ENCODE peak calls at places on chromosomes 11 and 22, in seven cellular contexts. One of them, this sample, is unnamed.

GRCh38 chr22:31337178-31337577 is 9.0 kb downstream of the PATZ1 start:
- DNase-seq in A172: no peak
- DNase-seq in Right ventricle myocardium inferior: no peak
- DNase-seq in HuH-7.5: no peak
- DNase-seq in T-cell: no peak
- DNase-seq in C1 segment of cervical spinal cord: no peak
- DNase-seq in GF-D8: no peak
- DNase-seq in this sample: no peak

GRCh38 chr11:57323503-57324153 is 1.1 kb downstream of the TNKS1BP1 start:
- DNase-seq in A172: no peak
- DNase-seq in Right ventricle myocardium inferior: no peak
- DNase-seq in HuH-7.5: no peak
- DNase-seq in T-cell: no peak
- DNase-seq in C1 segment of cervical spinal cord: no peak
- DNase-seq in GF-D8: no peak
- DNase-seq in this sample: peak

GRCh38 chr11:78465169-78465942 is 47.7 kb upstream of the GAB2 start:
- DNase-seq in A172: no peak
- DNase-seq in Right ventricle myocardium inferior: no peak
- DNase-seq in HuH-7.5: no peak
- DNase-seq in T-cell: peak
- DNase-seq in C1 segment of cervical spinal cord: no peak
- DNase-seq in GF-D8: no peak
- DNase-seq in this sample: no peak

GRCh38 chr11:92552942-92553341 is 328.3 kb downstream of the FAT3 start:
- DNase-seq in A172: no peak
- DNase-seq in Right ventricle myocardium inferior: no peak
- DNase-seq in HuH-7.5: no peak
- DNase-seq in T-cell: no peak
- DNase-seq in C1 segment of cervical spinal cord: no peak
- DNase-seq in GF-D8: no peak
- DNase-seq in this sample: peak

GRCh38 chr11:75277991-75278790 is 37.6 kb downstream of the TPBGL start:
- DNase-seq in A172: no peak
- DNase-seq in Right ventricle myocardium inferior: no peak
- DNase-seq in HuH-7.5: no peak
- DNase-seq in T-cell: no peak
- DNase-seq in C1 segment of cervical spinal cord: no peak
- DNase-seq in GF-D8: no peak
- DNase-seq in this sample: no peak

GRCh38 chr22:43185860-43186261 is 1.1 kb downstream of the TTLL12 start:
- DNase-seq in A172: no peak
- DNase-seq in Right ventricle myocardium inferior: peak
- DNase-seq in HuH-7.5: peak
- DNase-seq in T-cell: no peak
- DNase-seq in C1 segment of cervical spinal cord: peak
- DNase-seq in GF-D8: no peak
- DNase-seq in this sample: peak

GRCh38 chr11:121112498-121113455 is 11.7 kb downstream of the TECTA start:
- DNase-seq in A172: peak
- DNase-seq in Right ventricle myocardium inferior: no peak
- DNase-seq in HuH-7.5: peak
- DNase-seq in T-cell: peak
- DNase-seq in C1 segment of cervical spinal cord: peak
- DNase-seq in GF-D8: peak
- DNase-seq in this sample: peak

GRCh38 chr11:32115406-32115805 is 24.5 kb downstream of the RCN1 start:
- DNase-seq in A172: no peak
- DNase-seq in Right ventricle myocardium inferior: no peak
- DNase-seq in HuH-7.5: no peak
- DNase-seq in T-cell: no peak
- DNase-seq in C1 segment of cervical spinal cord: no peak
- DNase-seq in GF-D8: no peak
- DNase-seq in this sample: no peak

GRCh38 chr11:2542406-2542805 is 97.6 kb downstream of the KCNQ1 start:
- DNase-seq in A172: no peak
- DNase-seq in Right ventricle myocardium inferior: peak
- DNase-seq in HuH-7.5: no peak
- DNase-seq in T-cell: no peak
- DNase-seq in C1 segment of cervical spinal cord: no peak
- DNase-seq in GF-D8: no peak
- DNase-seq in this sample: no peak

GRCh38 chr22:36758792-36759271 is 17.1 kb downstream of the IFT27 start:
- DNase-seq in A172: no peak
- DNase-seq in Right ventricle myocardium inferior: no peak
- DNase-seq in HuH-7.5: no peak
- DNase-seq in T-cell: no peak
- DNase-seq in C1 segment of cervical spinal cord: no peak
- DNase-seq in GF-D8: no peak
- DNase-seq in this sample: no peak

GRCh38 chr11:82355313-82355823 is 378.3 kb downstream of the FAM181B start:
- DNase-seq in A172: no peak
- DNase-seq in Right ventricle myocardium inferior: no peak
- DNase-seq in HuH-7.5: no peak
- DNase-seq in T-cell: no peak
- DNase-seq in C1 segment of cervical spinal cord: no peak
- DNase-seq in GF-D8: no peak
- DNase-seq in this sample: no peak

GRCh38 chr11:66317766-66318575 is 1.1 kb upstream of the CD248 start:
- DNase-seq in A172: no peak
- DNase-seq in Right ventricle myocardium inferior: peak
- DNase-seq in HuH-7.5: peak
- DNase-seq in T-cell: peak
- DNase-seq in C1 segment of cervical spinal cord: no peak
- DNase-seq in GF-D8: peak
- DNase-seq in this sample: no peak

GRCh38 chr11:45052361-45052760 is 94.1 kb upstream of the PRDM11 start:
- DNase-seq in A172: no peak
- DNase-seq in Right ventricle myocardium inferior: no peak
- DNase-seq in HuH-7.5: no peak
- DNase-seq in T-cell: no peak
- DNase-seq in C1 segment of cervical spinal cord: no peak
- DNase-seq in GF-D8: no peak
- DNase-seq in this sample: no peak

GRCh38 chr11:69089258-69089657 is 40.5 kb downstream of the TPCN2 start:
- DNase-seq in A172: peak
- DNase-seq in Right ventricle myocardium inferior: no peak
- DNase-seq in HuH-7.5: no peak
- DNase-seq in T-cell: no peak
- DNase-seq in C1 segment of cervical spinal cord: no peak
- DNase-seq in GF-D8: no peak
- DNase-seq in this sample: peak

GRCh38 chr11:120839846-120840402 is 184.0 kb upstream of the TBCEL start:
- DNase-seq in A172: no peak
- DNase-seq in Right ventricle myocardium inferior: no peak
- DNase-seq in HuH-7.5: no peak
- DNase-seq in T-cell: no peak
- DNase-seq in C1 segment of cervical spinal cord: no peak
- DNase-seq in GF-D8: no peak
- DNase-seq in this sample: no peak

GRCh38 chr11:34105079-34105956 is at the start of gene NAT10:
- DNase-seq in A172: peak
- DNase-seq in Right ventricle myocardium inferior: peak
- DNase-seq in HuH-7.5: peak
- DNase-seq in T-cell: peak
- DNase-seq in C1 segment of cervical spinal cord: peak
- DNase-seq in GF-D8: peak
- DNase-seq in this sample: peak

GRCh38 chr11:68904458-68904847 is 762 bp downstream of the IGHMBP2 start:
- DNase-seq in A172: no peak
- DNase-seq in Right ventricle myocardium inferior: no peak
- DNase-seq in HuH-7.5: peak
- DNase-seq in T-cell: no peak
- DNase-seq in C1 segment of cervical spinal cord: no peak
- DNase-seq in GF-D8: no peak
- DNase-seq in this sample: peak

GRCh38 chr11:67117667-67118058 is 1.4 kb upstream of the KDM2A start:
- DNase-seq in A172: no peak
- DNase-seq in Right ventricle myocardium inferior: no peak
- DNase-seq in HuH-7.5: peak
- DNase-seq in T-cell: peak
- DNase-seq in C1 segment of cervical spinal cord: peak
- DNase-seq in GF-D8: no peak
- DNase-seq in this sample: no peak

GRCh38 chr11:73907191-73907590 is 30.4 kb downstream of the PAAF1 start:
- DNase-seq in A172: peak
- DNase-seq in Right ventricle myocardium inferior: no peak
- DNase-seq in HuH-7.5: no peak
- DNase-seq in T-cell: no peak
- DNase-seq in C1 segment of cervical spinal cord: no peak
- DNase-seq in GF-D8: no peak
- DNase-seq in this sample: peak

GRCh38 chr11:35619754-35620640 is 1.7 kb downstream of the FJX1 start:
- DNase-seq in A172: peak
- DNase-seq in Right ventricle myocardium inferior: peak
- DNase-seq in HuH-7.5: peak
- DNase-seq in T-cell: no peak
- DNase-seq in C1 segment of cervical spinal cord: peak
- DNase-seq in GF-D8: no peak
- DNase-seq in this sample: peak

GRCh38 chr11:82733444-82734119 is at the start of gene FAM181B:
- DNase-seq in A172: no peak
- DNase-seq in Right ventricle myocardium inferior: peak
- DNase-seq in HuH-7.5: peak
- DNase-seq in T-cell: peak
- DNase-seq in C1 segment of cervical spinal cord: peak
- DNase-seq in GF-D8: no peak
- DNase-seq in this sample: peak

GRCh38 chr11:104995001-104995408 is 26.6 kb upstream of the CASP4 start:
- DNase-seq in A172: no peak
- DNase-seq in Right ventricle myocardium inferior: no peak
- DNase-seq in HuH-7.5: no peak
- DNase-seq in T-cell: no peak
- DNase-seq in C1 segment of cervical spinal cord: no peak
- DNase-seq in GF-D8: no peak
- DNase-seq in this sample: no peak

GRCh38 chr22:42630901-42631602 is 9.3 kb downstream of the ATP5MGL start:
- DNase-seq in A172: peak
- DNase-seq in Right ventricle myocardium inferior: no peak
- DNase-seq in HuH-7.5: no peak
- DNase-seq in T-cell: no peak
- DNase-seq in C1 segment of cervical spinal cord: no peak
- DNase-seq in GF-D8: no peak
- DNase-seq in this sample: no peak

GRCh38 chr22:30262917-30263741 is 3.5 kb downstream of the OSM start:
- DNase-seq in A172: no peak
- DNase-seq in Right ventricle myocardium inferior: peak
- DNase-seq in HuH-7.5: peak
- DNase-seq in T-cell: peak
- DNase-seq in C1 segment of cervical spinal cord: peak
- DNase-seq in GF-D8: peak
- DNase-seq in this sample: peak

GRCh38 chr11:73114835-73115220 is 27.3 kb downstream of the FCHSD2 start:
- DNase-seq in A172: no peak
- DNase-seq in Right ventricle myocardium inferior: no peak
- DNase-seq in HuH-7.5: no peak
- DNase-seq in T-cell: no peak
- DNase-seq in C1 segment of cervical spinal cord: no peak
- DNase-seq in GF-D8: no peak
- DNase-seq in this sample: no peak

GRCh38 chr11:60831143-60831500 is 10.8 kb upstream of the CCDC86 start:
- DNase-seq in A172: peak
- DNase-seq in Right ventricle myocardium inferior: peak
- DNase-seq in HuH-7.5: peak
- DNase-seq in T-cell: peak
- DNase-seq in C1 segment of cervical spinal cord: peak
- DNase-seq in GF-D8: peak
- DNase-seq in this sample: peak

GRCh38 chr11:121426476-121427454 is 25.3 kb upstream of the SORL1 start:
- DNase-seq in A172: no peak
- DNase-seq in Right ventricle myocardium inferior: peak
- DNase-seq in HuH-7.5: peak
- DNase-seq in T-cell: peak
- DNase-seq in C1 segment of cervical spinal cord: peak
- DNase-seq in GF-D8: no peak
- DNase-seq in this sample: no peak

GRCh38 chr11:35583126-35583525 is 35.1 kb upstream of the FJX1 start:
- DNase-seq in A172: peak
- DNase-seq in Right ventricle myocardium inferior: no peak
- DNase-seq in HuH-7.5: no peak
- DNase-seq in T-cell: no peak
- DNase-seq in C1 segment of cervical spinal cord: no peak
- DNase-seq in GF-D8: no peak
- DNase-seq in this sample: no peak

GRCh38 chr11:12893787-12894672 is 115.1 kb upstream of the RASSF10 start:
- DNase-seq in A172: peak
- DNase-seq in Right ventricle myocardium inferior: no peak
- DNase-seq in HuH-7.5: peak
- DNase-seq in T-cell: peak
- DNase-seq in C1 segment of cervical spinal cord: peak
- DNase-seq in GF-D8: no peak
- DNase-seq in this sample: peak

GRCh38 chr11:33689089-33689488 is 11.5 kb downstream of the C11orf91 start:
- DNase-seq in A172: peak
- DNase-seq in Right ventricle myocardium inferior: no peak
- DNase-seq in HuH-7.5: no peak
- DNase-seq in T-cell: no peak
- DNase-seq in C1 segment of cervical spinal cord: no peak
- DNase-seq in GF-D8: no peak
- DNase-seq in this sample: no peak

GRCh38 chr22:40534379-40535188 is 101.9 kb downstream of the MRTFA start:
- DNase-seq in A172: peak
- DNase-seq in Right ventricle myocardium inferior: no peak
- DNase-seq in HuH-7.5: no peak
- DNase-seq in T-cell: no peak
- DNase-seq in C1 segment of cervical spinal cord: no peak
- DNase-seq in GF-D8: no peak
- DNase-seq in this sample: peak

GRCh38 chr22:49657275-49657973 is 170.2 kb downstream of the BRD1 start:
- DNase-seq in A172: peak
- DNase-seq in Right ventricle myocardium inferior: peak
- DNase-seq in HuH-7.5: no peak
- DNase-seq in T-cell: peak
- DNase-seq in C1 segment of cervical spinal cord: no peak
- DNase-seq in GF-D8: peak
- DNase-seq in this sample: no peak

GRCh38 chr11:57432714-57433163 is 5.8 kb upstream of the SLC43A3 start:
- DNase-seq in A172: peak
- DNase-seq in Right ventricle myocardium inferior: no peak
- DNase-seq in HuH-7.5: no peak
- DNase-seq in T-cell: no peak
- DNase-seq in C1 segment of cervical spinal cord: no peak
- DNase-seq in GF-D8: peak
- DNase-seq in this sample: no peak

GRCh38 chr11:44855138-44855849 is 95.4 kb downstream of the TP53I11 start:
- DNase-seq in A172: no peak
- DNase-seq in Right ventricle myocardium inferior: no peak
- DNase-seq in HuH-7.5: no peak
- DNase-seq in T-cell: no peak
- DNase-seq in C1 segment of cervical spinal cord: no peak
- DNase-seq in GF-D8: no peak
- DNase-seq in this sample: no peak

GRCh38 chr11:125446279-125446678 is 49.8 kb downstream of the FEZ1 start:
- DNase-seq in A172: no peak
- DNase-seq in Right ventricle myocardium inferior: no peak
- DNase-seq in HuH-7.5: no peak
- DNase-seq in T-cell: no peak
- DNase-seq in C1 segment of cervical spinal cord: no peak
- DNase-seq in GF-D8: no peak
- DNase-seq in this sample: no peak

GRCh38 chr22:29780781-29781676 is 13.9 kb downstream of the UQCR10 start:
- DNase-seq in A172: peak
- DNase-seq in Right ventricle myocardium inferior: no peak
- DNase-seq in HuH-7.5: no peak
- DNase-seq in T-cell: no peak
- DNase-seq in C1 segment of cervical spinal cord: no peak
- DNase-seq in GF-D8: no peak
- DNase-seq in this sample: no peak

GRCh38 chr11:132848336-132848735 is 684.0 kb downstream of the OPCML start:
- DNase-seq in A172: no peak
- DNase-seq in Right ventricle myocardium inferior: no peak
- DNase-seq in HuH-7.5: no peak
- DNase-seq in T-cell: no peak
- DNase-seq in C1 segment of cervical spinal cord: no peak
- DNase-seq in GF-D8: no peak
- DNase-seq in this sample: no peak

GRCh38 chr22:38946771-38947170 is 10.6 kb upstream of the APOBEC3A start:
- DNase-seq in A172: no peak
- DNase-seq in Right ventricle myocardium inferior: no peak
- DNase-seq in HuH-7.5: no peak
- DNase-seq in T-cell: no peak
- DNase-seq in C1 segment of cervical spinal cord: no peak
- DNase-seq in GF-D8: no peak
- DNase-seq in this sample: no peak